ENCODE peak calls at places on chromosomes 13 and 19, in ten cellular contexts. One of them, this sample, is unnamed.

GRCh38 chr13:91845612-91846011 is 447.2 kb downstream of the GPC5 start:
- DNase-seq in NT2/D1: no peak
- DNase-seq in iPS DF 6.9: no peak
- DNase-seq in NCI-H774: no peak
- DNase-seq in endodermal cell: no peak
- DNase-seq in hippocampal formation: no peak
- DNase-seq in CD4-positive, alpha-beta memory T cell: no peak
- DNase-seq in stimulated activated CD4-positive, alpha-beta T cell treated with anti-CD3 and anti-CD28 coated beads, TNF-alpha, amount 100 ng/mL, for 24 hours: no peak
- DNase-seq in T-cell: no peak
- DNase-seq in GM03348: no peak
- DNase-seq in this sample: no peak

GRCh38 chr13:98295371-98295770 is 118.3 kb upstream of the RNF113B start:
- DNase-seq in NCI-H774: no peak
- DNase-seq in T-cell: no peak
- DNase-seq in hippocampal formation: no peak
- DNase-seq in GM03348: no peak
- DNase-seq in NT2/D1: no peak
- DNase-seq in CD4-positive, alpha-beta memory T cell: no peak
- DNase-seq in endodermal cell: no peak
- DNase-seq in stimulated activated CD4-positive, alpha-beta T cell treated with anti-CD3 and anti-CD28 coated beads, TNF-alpha, amount 100 ng/mL, for 24 hours: no peak
- DNase-seq in iPS DF 6.9: no peak
- DNase-seq in this sample: no peak

GRCh38 chr13:104593693-104594092 is 1527.5 kb upstream of the SLC10A2 start:
- DNase-seq in T-cell: no peak
- DNase-seq in CD4-positive, alpha-beta memory T cell: no peak
- DNase-seq in NCI-H774: no peak
- DNase-seq in NT2/D1: no peak
- DNase-seq in stimulated activated CD4-positive, alpha-beta T cell treated with anti-CD3 and anti-CD28 coated beads, TNF-alpha, amount 100 ng/mL, for 24 hours: no peak
- DNase-seq in hippocampal formation: no peak
- DNase-seq in GM03348: no peak
- DNase-seq in iPS DF 6.9: no peak
- DNase-seq in endodermal cell: no peak
- DNase-seq in this sample: no peak

GRCh38 chr13:105956891-105957290 is 578.6 kb downstream of the EFNB2 start:
- DNase-seq in stimulated activated CD4-positive, alpha-beta T cell treated with anti-CD3 and anti-CD28 coated beads, TNF-alpha, amount 100 ng/mL, for 24 hours: no peak
- DNase-seq in NT2/D1: no peak
- DNase-seq in NCI-H774: no peak
- DNase-seq in GM03348: no peak
- DNase-seq in iPS DF 6.9: no peak
- DNase-seq in hippocampal formation: no peak
- DNase-seq in endodermal cell: no peak
- DNase-seq in T-cell: no peak
- DNase-seq in CD4-positive, alpha-beta memory T cell: no peak
- DNase-seq in this sample: no peak

GRCh38 chr19:34539396-34539795 is 57.8 kb downstream of the WTIP start:
- DNase-seq in hippocampal formation: no peak
- DNase-seq in endodermal cell: no peak
- DNase-seq in CD4-positive, alpha-beta memory T cell: no peak
- DNase-seq in T-cell: no peak
- DNase-seq in NT2/D1: no peak
- DNase-seq in GM03348: no peak
- DNase-seq in NCI-H774: no peak
- DNase-seq in stimulated activated CD4-positive, alpha-beta T cell treated with anti-CD3 and anti-CD28 coated beads, TNF-alpha, amount 100 ng/mL, for 24 hours: no peak
- DNase-seq in iPS DF 6.9: no peak
- DNase-seq in this sample: no peak

GRCh38 chr13:75299913-75300862 is 181.8 kb downstream of the TBC1D4 start:
- DNase-seq in hippocampal formation: peak; percentile 14
- DNase-seq in T-cell: no peak
- DNase-seq in NCI-H774: no peak
- DNase-seq in GM03348: peak; percentile 24
- DNase-seq in endodermal cell: no peak
- DNase-seq in stimulated activated CD4-positive, alpha-beta T cell treated with anti-CD3 and anti-CD28 coated beads, TNF-alpha, amount 100 ng/mL, for 24 hours: no peak
- DNase-seq in CD4-positive, alpha-beta memory T cell: no peak
- DNase-seq in iPS DF 6.9: no peak
- DNase-seq in NT2/D1: no peak
- DNase-seq in this sample: no peak

GRCh38 chr19:47109541-47110375 is 3.8 kb downstream of the ZC3H4 start:
- DNase-seq in hippocampal formation: peak; percentile 62
- DNase-seq in endodermal cell: peak; percentile 58
- DNase-seq in T-cell: peak; percentile 32
- DNase-seq in GM03348: no peak
- DNase-seq in iPS DF 6.9: no peak
- DNase-seq in NT2/D1: no peak
- DNase-seq in NCI-H774: no peak
- DNase-seq in stimulated activated CD4-positive, alpha-beta T cell treated with anti-CD3 and anti-CD28 coated beads, TNF-alpha, amount 100 ng/mL, for 24 hours: peak; percentile 55
- DNase-seq in CD4-positive, alpha-beta memory T cell: peak; percentile 63
- DNase-seq in this sample: no peak

GRCh38 chr19:12723383-12723642 is 419 bp downstream of the TNPO2 start:
- DNase-seq in stimulated activated CD4-positive, alpha-beta T cell treated with anti-CD3 and anti-CD28 coated beads, TNF-alpha, amount 100 ng/mL, for 24 hours: no peak
- DNase-seq in T-cell: no peak
- DNase-seq in CD4-positive, alpha-beta memory T cell: no peak
- DNase-seq in endodermal cell: peak; percentile 56
- DNase-seq in hippocampal formation: no peak
- DNase-seq in GM03348: no peak
- DNase-seq in NT2/D1: no peak
- DNase-seq in iPS DF 6.9: no peak
- DNase-seq in NCI-H774: no peak
- DNase-seq in this sample: no peak

GRCh38 chr13:26601669-26602068 is 44.2 kb downstream of the WASF3 start:
- DNase-seq in CD4-positive, alpha-beta memory T cell: no peak
- DNase-seq in iPS DF 6.9: no peak
- DNase-seq in T-cell: no peak
- DNase-seq in hippocampal formation: no peak
- DNase-seq in stimulated activated CD4-positive, alpha-beta T cell treated with anti-CD3 and anti-CD28 coated beads, TNF-alpha, amount 100 ng/mL, for 24 hours: no peak
- DNase-seq in GM03348: peak; percentile 56
- DNase-seq in NCI-H774: no peak
- DNase-seq in NT2/D1: no peak
- DNase-seq in endodermal cell: no peak
- DNase-seq in this sample: no peak

GRCh38 chr19:46009530-46010510 is 13.0 kb downstream of the PGLYRP1 start:
- DNase-seq in CD4-positive, alpha-beta memory T cell: peak; percentile 66
- DNase-seq in NCI-H774: peak; percentile 66
- DNase-seq in endodermal cell: peak; percentile 95
- DNase-seq in GM03348: peak; percentile 82
- DNase-seq in hippocampal formation: peak; percentile 39
- DNase-seq in NT2/D1: peak; percentile 52
- DNase-seq in iPS DF 6.9: no peak
- DNase-seq in T-cell: peak; percentile 51
- DNase-seq in stimulated activated CD4-positive, alpha-beta T cell treated with anti-CD3 and anti-CD28 coated beads, TNF-alpha, amount 100 ng/mL, for 24 hours: peak; percentile 34
- DNase-seq in this sample: no peak

GRCh38 chr13:80001510-80001842 is 339.4 kb downstream of the SPRY2 start:
- DNase-seq in stimulated activated CD4-positive, alpha-beta T cell treated with anti-CD3 and anti-CD28 coated beads, TNF-alpha, amount 100 ng/mL, for 24 hours: no peak
- DNase-seq in endodermal cell: no peak
- DNase-seq in NT2/D1: no peak
- DNase-seq in GM03348: no peak
- DNase-seq in NCI-H774: no peak
- DNase-seq in CD4-positive, alpha-beta memory T cell: no peak
- DNase-seq in T-cell: no peak
- DNase-seq in iPS DF 6.9: no peak
- DNase-seq in hippocampal formation: peak; percentile 48
- DNase-seq in this sample: no peak

GRCh38 chr19:4909172-4909896 is at the start of gene UHRF1:
- DNase-seq in CD4-positive, alpha-beta memory T cell: no peak
- DNase-seq in iPS DF 6.9: no peak
- DNase-seq in endodermal cell: peak; percentile 77
- DNase-seq in T-cell: no peak
- DNase-seq in GM03348: no peak
- DNase-seq in stimulated activated CD4-positive, alpha-beta T cell treated with anti-CD3 and anti-CD28 coated beads, TNF-alpha, amount 100 ng/mL, for 24 hours: no peak
- DNase-seq in NCI-H774: peak; percentile 67
- DNase-seq in hippocampal formation: no peak
- DNase-seq in NT2/D1: no peak
- DNase-seq in this sample: peak; percentile 32

GRCh38 chr19:1904385-1905070 is 671 bp upstream of the ADAT3 start:
- DNase-seq in endodermal cell: peak; percentile 89
- DNase-seq in hippocampal formation: no peak
- DNase-seq in GM03348: no peak
- DNase-seq in NCI-H774: no peak
- DNase-seq in stimulated activated CD4-positive, alpha-beta T cell treated with anti-CD3 and anti-CD28 coated beads, TNF-alpha, amount 100 ng/mL, for 24 hours: no peak
- DNase-seq in T-cell: no peak
- DNase-seq in NT2/D1: peak; percentile 70
- DNase-seq in CD4-positive, alpha-beta memory T cell: no peak
- DNase-seq in iPS DF 6.9: peak; percentile 48
- DNase-seq in this sample: no peak

GRCh38 chr19:3440082-3440481 is 40.2 kb downstream of the SMIM24 start:
- DNase-seq in NCI-H774: peak; percentile 12
- DNase-seq in CD4-positive, alpha-beta memory T cell: peak; percentile 58
- DNase-seq in endodermal cell: peak; percentile 93
- DNase-seq in iPS DF 6.9: no peak
- DNase-seq in T-cell: peak; percentile 48
- DNase-seq in GM03348: peak; percentile 57
- DNase-seq in stimulated activated CD4-positive, alpha-beta T cell treated with anti-CD3 and anti-CD28 coated beads, TNF-alpha, amount 100 ng/mL, for 24 hours: peak; percentile 22
- DNase-seq in hippocampal formation: no peak
- DNase-seq in NT2/D1: peak; percentile 27
- DNase-seq in this sample: peak; percentile 35

GRCh38 chr13:90336507-90336906 is 1011.0 kb upstream of the MIR17HG start:
- DNase-seq in CD4-positive, alpha-beta memory T cell: no peak
- DNase-seq in NCI-H774: no peak
- DNase-seq in hippocampal formation: no peak
- DNase-seq in endodermal cell: no peak
- DNase-seq in iPS DF 6.9: no peak
- DNase-seq in GM03348: no peak
- DNase-seq in NT2/D1: no peak
- DNase-seq in T-cell: no peak
- DNase-seq in stimulated activated CD4-positive, alpha-beta T cell treated with anti-CD3 and anti-CD28 coated beads, TNF-alpha, amount 100 ng/mL, for 24 hours: no peak
- DNase-seq in this sample: no peak

GRCh38 chr13:37443538-37443937 is 155.0 kb downstream of the POSTN start:
- DNase-seq in T-cell: no peak
- DNase-seq in NT2/D1: no peak
- DNase-seq in CD4-positive, alpha-beta memory T cell: no peak
- DNase-seq in GM03348: peak; percentile 68
- DNase-seq in hippocampal formation: no peak
- DNase-seq in iPS DF 6.9: no peak
- DNase-seq in NCI-H774: no peak
- DNase-seq in endodermal cell: no peak
- DNase-seq in stimulated activated CD4-positive, alpha-beta T cell treated with anti-CD3 and anti-CD28 coated beads, TNF-alpha, amount 100 ng/mL, for 24 hours: no peak
- DNase-seq in this sample: no peak

GRCh38 chr13:87361216-87361615 is 310.0 kb upstream of the SLITRK5 start:
- DNase-seq in stimulated activated CD4-positive, alpha-beta T cell treated with anti-CD3 and anti-CD28 coated beads, TNF-alpha, amount 100 ng/mL, for 24 hours: no peak
- DNase-seq in endodermal cell: no peak
- DNase-seq in iPS DF 6.9: no peak
- DNase-seq in hippocampal formation: no peak
- DNase-seq in CD4-positive, alpha-beta memory T cell: no peak
- DNase-seq in NCI-H774: no peak
- DNase-seq in NT2/D1: no peak
- DNase-seq in T-cell: no peak
- DNase-seq in GM03348: no peak
- DNase-seq in this sample: no peak

GRCh38 chr13:29575098-29575497 is 20.4 kb downstream of the SLC7A1 start:
- DNase-seq in CD4-positive, alpha-beta memory T cell: no peak
- DNase-seq in NT2/D1: no peak
- DNase-seq in stimulated activated CD4-positive, alpha-beta T cell treated with anti-CD3 and anti-CD28 coated beads, TNF-alpha, amount 100 ng/mL, for 24 hours: no peak
- DNase-seq in NCI-H774: no peak
- DNase-seq in iPS DF 6.9: no peak
- DNase-seq in T-cell: no peak
- DNase-seq in hippocampal formation: no peak
- DNase-seq in GM03348: no peak
- DNase-seq in endodermal cell: no peak
- DNase-seq in this sample: no peak

GRCh38 chr19:6063576-6063961 is 46.7 kb downstream of the RFX2 start:
- DNase-seq in hippocampal formation: no peak
- DNase-seq in NT2/D1: no peak
- DNase-seq in iPS DF 6.9: no peak
- DNase-seq in CD4-positive, alpha-beta memory T cell: no peak
- DNase-seq in GM03348: no peak
- DNase-seq in endodermal cell: peak; percentile 38
- DNase-seq in stimulated activated CD4-positive, alpha-beta T cell treated with anti-CD3 and anti-CD28 coated beads, TNF-alpha, amount 100 ng/mL, for 24 hours: no peak
- DNase-seq in NCI-H774: no peak
- DNase-seq in T-cell: no peak
- DNase-seq in this sample: no peak

GRCh38 chr19:11168568-11168967 is 13.0 kb upstream of the SPC24 start:
- DNase-seq in NCI-H774: no peak
- DNase-seq in stimulated activated CD4-positive, alpha-beta T cell treated with anti-CD3 and anti-CD28 coated beads, TNF-alpha, amount 100 ng/mL, for 24 hours: no peak
- DNase-seq in iPS DF 6.9: no peak
- DNase-seq in T-cell: no peak
- DNase-seq in endodermal cell: no peak
- DNase-seq in CD4-positive, alpha-beta memory T cell: no peak
- DNase-seq in GM03348: peak; percentile 85
- DNase-seq in NT2/D1: no peak
- DNase-seq in hippocampal formation: no peak
- DNase-seq in this sample: no peak

GRCh38 chr19:37654118-37654517 is 1.1 kb downstream of the ZFP30 start:
- DNase-seq in NT2/D1: no peak
- DNase-seq in iPS DF 6.9: no peak
- DNase-seq in endodermal cell: no peak
- DNase-seq in hippocampal formation: no peak
- DNase-seq in NCI-H774: no peak
- DNase-seq in GM03348: peak; percentile 35
- DNase-seq in CD4-positive, alpha-beta memory T cell: no peak
- DNase-seq in stimulated activated CD4-positive, alpha-beta T cell treated with anti-CD3 and anti-CD28 coated beads, TNF-alpha, amount 100 ng/mL, for 24 hours: no peak
- DNase-seq in T-cell: no peak
- DNase-seq in this sample: no peak

GRCh38 chr19:43470288-43470687 is 4.9 kb upstream of the LYPD3 start:
- DNase-seq in hippocampal formation: no peak
- DNase-seq in endodermal cell: peak; percentile 52
- DNase-seq in T-cell: peak; percentile 69
- DNase-seq in NCI-H774: no peak
- DNase-seq in GM03348: no peak
- DNase-seq in CD4-positive, alpha-beta memory T cell: peak; percentile 87
- DNase-seq in NT2/D1: no peak
- DNase-seq in iPS DF 6.9: no peak
- DNase-seq in stimulated activated CD4-positive, alpha-beta T cell treated with anti-CD3 and anti-CD28 coated beads, TNF-alpha, amount 100 ng/mL, for 24 hours: peak; percentile 16
- DNase-seq in this sample: no peak

GRCh38 chr13:44972956-44973581 is 16.2 kb downstream of the NUFIP1 start:
- DNase-seq in CD4-positive, alpha-beta memory T cell: no peak
- DNase-seq in iPS DF 6.9: no peak
- DNase-seq in stimulated activated CD4-positive, alpha-beta T cell treated with anti-CD3 and anti-CD28 coated beads, TNF-alpha, amount 100 ng/mL, for 24 hours: no peak
- DNase-seq in NCI-H774: no peak
- DNase-seq in NT2/D1: no peak
- DNase-seq in endodermal cell: no peak
- DNase-seq in T-cell: no peak
- DNase-seq in hippocampal formation: peak; percentile 22
- DNase-seq in GM03348: peak; percentile 52
- DNase-seq in this sample: no peak

GRCh38 chr13:100314132-100314910 is 225.4 kb downstream of the PCCA start:
- DNase-seq in CD4-positive, alpha-beta memory T cell: no peak
- DNase-seq in NT2/D1: no peak
- DNase-seq in endodermal cell: no peak
- DNase-seq in hippocampal formation: no peak
- DNase-seq in GM03348: no peak
- DNase-seq in stimulated activated CD4-positive, alpha-beta T cell treated with anti-CD3 and anti-CD28 coated beads, TNF-alpha, amount 100 ng/mL, for 24 hours: no peak
- DNase-seq in iPS DF 6.9: no peak
- DNase-seq in NCI-H774: no peak
- DNase-seq in T-cell: no peak
- DNase-seq in this sample: no peak

This sample was measured in NK-92 treated with Interleukin-12 subunit alpha and Interleukin-12 subunit beta, amount 100 ng/mL, for 24 hours.